ENCODE peak calls at places on chromosomes 16 and 17, in seven cellular contexts. One of them, this sample, is unnamed.
A peak's percentile ranks its signal among the peaks of the same experiment; 100 is the strongest.

GRCh38 chr17:43832976-43833829 is at the start of gene MPP3:
- DNase-seq in iPS DF 6.9: no peak
- DNase-seq in lung: peak; percentile 38
- DNase-seq in kidney: peak; percentile 83
- DNase-seq in endodermal cell: peak; percentile 85
- DNase-seq in PC-9: no peak
- DNase-seq in heart right ventricle: peak; percentile 76
- DNase-seq in this sample: peak; percentile 26

GRCh38 chr17:55110521-55110920 is 142.0 kb downstream of the STXBP4 start:
- DNase-seq in iPS DF 6.9: no peak
- DNase-seq in lung: no peak
- DNase-seq in kidney: no peak
- DNase-seq in endodermal cell: no peak
- DNase-seq in PC-9: no peak
- DNase-seq in heart right ventricle: no peak
- DNase-seq in this sample: no peak

GRCh38 chr17:68057531-68057952 is 22.0 kb downstream of the KPNA2 start:
- DNase-seq in iPS DF 6.9: no peak
- DNase-seq in lung: no peak
- DNase-seq in kidney: no peak
- DNase-seq in endodermal cell: peak; percentile 78
- DNase-seq in PC-9: no peak
- DNase-seq in heart right ventricle: no peak
- DNase-seq in this sample: peak; percentile 46

GRCh38 chr17:36993227-36993626 is 44.5 kb downstream of the AATF start:
- DNase-seq in iPS DF 6.9: no peak
- DNase-seq in lung: no peak
- DNase-seq in kidney: no peak
- DNase-seq in endodermal cell: no peak
- DNase-seq in PC-9: no peak
- DNase-seq in heart right ventricle: no peak
- DNase-seq in this sample: no peak

GRCh38 chr16:86740817-86741799 is 162.8 kb downstream of the FOXL1 start:
- DNase-seq in iPS DF 6.9: peak; percentile 13
- DNase-seq in lung: no peak
- DNase-seq in kidney: no peak
- DNase-seq in endodermal cell: peak; percentile 79
- DNase-seq in PC-9: no peak
- DNase-seq in heart right ventricle: peak; percentile 54
- DNase-seq in this sample: no peak

GRCh38 chr16:23423496-23424049 is 29.4 kb downstream of the COG7 start:
- DNase-seq in iPS DF 6.9: no peak
- DNase-seq in lung: peak; percentile 87
- DNase-seq in kidney: peak; percentile 80
- DNase-seq in endodermal cell: peak; percentile 48
- DNase-seq in PC-9: peak; percentile 88
- DNase-seq in heart right ventricle: peak; percentile 29
- DNase-seq in this sample: no peak

GRCh38 chr17:7881655-7882054 is 6.9 kb upstream of the CHD3 start:
- DNase-seq in iPS DF 6.9: no peak
- DNase-seq in lung: no peak
- DNase-seq in kidney: no peak
- DNase-seq in endodermal cell: peak; percentile 42
- DNase-seq in PC-9: no peak
- DNase-seq in heart right ventricle: no peak
- DNase-seq in this sample: no peak

GRCh38 chr17:20282526-20283308 is 184.6 kb downstream of the LGALS9B start:
- DNase-seq in iPS DF 6.9: no peak
- DNase-seq in lung: no peak
- DNase-seq in kidney: no peak
- DNase-seq in endodermal cell: no peak
- DNase-seq in PC-9: no peak
- DNase-seq in heart right ventricle: no peak
- DNase-seq in this sample: no peak

DNA sequence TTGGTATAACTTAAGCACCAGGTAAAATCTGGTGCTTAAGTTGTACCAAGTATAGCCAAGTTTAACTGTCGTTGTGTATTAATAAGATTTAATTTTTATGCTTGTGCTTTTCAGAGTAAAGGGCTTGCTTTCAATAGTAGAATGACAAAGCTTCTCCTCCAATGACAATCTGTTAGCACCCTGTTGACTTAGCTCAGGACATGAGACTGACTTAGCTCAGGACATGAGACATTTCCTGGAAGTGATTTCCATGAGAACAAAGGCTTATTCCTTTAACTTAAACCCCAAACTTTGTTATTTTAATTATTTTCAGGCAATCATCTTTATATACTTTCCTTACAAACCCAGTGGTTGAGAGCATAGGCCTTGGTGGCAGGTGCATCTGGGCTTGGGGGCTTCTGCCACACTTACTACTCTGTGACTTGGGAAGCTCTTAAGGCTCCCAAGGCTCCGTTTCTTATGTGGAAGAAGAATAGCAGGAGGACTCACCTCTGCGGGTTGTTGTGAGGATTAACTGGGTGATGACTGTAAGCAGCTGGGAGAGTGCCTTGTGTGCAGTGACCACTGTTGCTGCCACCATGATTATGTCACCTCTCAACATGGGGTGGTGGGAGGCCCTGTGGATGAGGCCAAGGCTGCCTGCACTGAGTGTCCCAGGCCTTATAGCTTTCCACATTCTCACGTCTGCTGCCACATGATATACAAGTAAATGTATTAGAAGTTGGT is 59.4 kb upstream of the CMIP start:
- DNase-seq in iPS DF 6.9: no peak
- DNase-seq in lung: no peak
- DNase-seq in kidney: no peak
- DNase-seq in endodermal cell: no peak
- DNase-seq in PC-9: no peak
- DNase-seq in heart right ventricle: no peak
- DNase-seq in this sample: no peak
- H3K27ac ChIP-seq in iPS DF 6.9: no peak overlapping the region
- H3K27ac ChIP-seq in lung: peak overlapping the region; percentile 11
- H3K27ac ChIP-seq in kidney: no peak overlapping the region
- H3K27ac ChIP-seq in endodermal cell: no peak overlapping the region
- H3K27ac ChIP-seq in PC-9: no peak overlapping the region
- H3K27ac ChIP-seq in heart right ventricle: peak overlapping the region; percentile 85
- H3K27ac ChIP-seq in this sample: no peak overlapping the region

DNA sequence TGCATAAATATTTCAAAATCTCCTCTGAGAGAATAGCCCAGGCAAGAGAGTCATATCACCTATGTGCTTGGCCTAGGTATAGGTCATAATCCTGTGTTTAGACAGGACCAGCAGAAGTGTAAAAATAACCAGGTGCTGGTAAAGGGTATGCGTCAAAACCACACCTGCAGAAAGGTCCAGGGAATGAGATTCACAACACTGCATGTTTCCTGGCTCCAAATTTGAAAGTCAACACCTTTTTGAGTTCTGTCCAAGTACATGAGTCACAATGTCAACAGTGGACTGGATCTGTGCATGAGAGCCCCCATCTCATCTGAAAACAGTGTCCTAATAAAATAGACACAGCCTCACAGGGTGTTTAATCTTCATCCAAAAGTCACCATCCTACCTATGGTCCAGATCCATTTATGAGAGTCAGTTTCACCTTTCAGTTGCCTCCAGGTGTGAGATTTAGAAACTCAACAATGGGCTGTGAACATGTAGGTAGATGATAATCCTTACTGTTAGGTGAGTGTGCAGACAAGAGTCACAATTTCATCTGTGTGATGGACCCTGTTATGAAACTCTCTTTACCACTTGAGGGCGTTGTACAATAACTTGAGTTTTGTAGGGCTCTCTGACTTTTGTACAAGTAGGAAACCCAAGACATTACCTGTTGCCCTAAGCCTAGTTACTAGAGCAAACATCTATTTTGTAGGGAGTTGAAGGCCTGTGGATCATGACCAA is 2100.7 kb downstream of the TP53TG3F start:
- DNase-seq in iPS DF 6.9: no peak
- DNase-seq in lung: no peak
- DNase-seq in kidney: no peak
- DNase-seq in endodermal cell: no peak
- DNase-seq in PC-9: peak; percentile 37
- DNase-seq in heart right ventricle: no peak
- DNase-seq in this sample: no peak
- H3K9me3 ChIP-seq in iPS DF 6.9: peaks cover 21% of the 10 kb centered on the region
- H3K9me3 ChIP-seq in lung: no peaks in the 10 kb centered on the region
- H3K9me3 ChIP-seq in kidney: no peaks in the 10 kb centered on the region
- H3K9me3 ChIP-seq in endodermal cell: peaks cover 90% of the 10 kb centered on the region
- H3K9me3 ChIP-seq in PC-9: no peaks in the 10 kb centered on the region
- H3K9me3 ChIP-seq in heart right ventricle: no peaks in the 10 kb centered on the region
- H3K9me3 ChIP-seq in this sample: no peaks in the 10 kb centered on the region

GRCh38 chr17:75941442-75941819 is 589 bp upstream of the FBF1 start:
- DNase-seq in iPS DF 6.9: no peak
- DNase-seq in lung: no peak
- DNase-seq in kidney: no peak
- DNase-seq in endodermal cell: peak; percentile 54
- DNase-seq in PC-9: no peak
- DNase-seq in heart right ventricle: no peak
- DNase-seq in this sample: no peak
- H3K27ac ChIP-seq in iPS DF 6.9: no peak overlapping the region
- H3K27ac ChIP-seq in lung: no peak overlapping the region
- H3K27ac ChIP-seq in kidney: no peak overlapping the region
- H3K27ac ChIP-seq in endodermal cell: no peak overlapping the region
- H3K27ac ChIP-seq in PC-9: no peak overlapping the region
- H3K27ac ChIP-seq in heart right ventricle: no peak overlapping the region
- H3K27ac ChIP-seq in this sample: no peak overlapping the region

GRCh38 chr16:84190731-84191388 is at the start of gene ADAD2:
- DNase-seq in iPS DF 6.9: peak; percentile 61
- DNase-seq in lung: no peak
- DNase-seq in kidney: no peak
- DNase-seq in endodermal cell: peak; percentile 85
- DNase-seq in PC-9: no peak
- DNase-seq in heart right ventricle: no peak
- DNase-seq in this sample: no peak

GRCh38 chr16:84194470-84195200 is 3.7 kb downstream of the ADAD2 start:
- DNase-seq in iPS DF 6.9: no peak
- DNase-seq in lung: no peak
- DNase-seq in kidney: no peak
- DNase-seq in endodermal cell: no peak
- DNase-seq in PC-9: no peak
- DNase-seq in heart right ventricle: no peak
- DNase-seq in this sample: no peak

GRCh38 chr16:84194018-84194417 is 3.1 kb downstream of the ADAD2 start:
- DNase-seq in iPS DF 6.9: no peak
- DNase-seq in lung: no peak
- DNase-seq in kidney: no peak
- DNase-seq in endodermal cell: no peak
- DNase-seq in PC-9: no peak
- DNase-seq in heart right ventricle: no peak
- DNase-seq in this sample: no peak

GRCh38 chr16:84193480-84193879 is 2.5 kb downstream of the ADAD2 start:
- DNase-seq in iPS DF 6.9: no peak
- DNase-seq in lung: no peak
- DNase-seq in kidney: no peak
- DNase-seq in endodermal cell: no peak
- DNase-seq in PC-9: no peak
- DNase-seq in heart right ventricle: no peak
- DNase-seq in this sample: no peak

DNA sequence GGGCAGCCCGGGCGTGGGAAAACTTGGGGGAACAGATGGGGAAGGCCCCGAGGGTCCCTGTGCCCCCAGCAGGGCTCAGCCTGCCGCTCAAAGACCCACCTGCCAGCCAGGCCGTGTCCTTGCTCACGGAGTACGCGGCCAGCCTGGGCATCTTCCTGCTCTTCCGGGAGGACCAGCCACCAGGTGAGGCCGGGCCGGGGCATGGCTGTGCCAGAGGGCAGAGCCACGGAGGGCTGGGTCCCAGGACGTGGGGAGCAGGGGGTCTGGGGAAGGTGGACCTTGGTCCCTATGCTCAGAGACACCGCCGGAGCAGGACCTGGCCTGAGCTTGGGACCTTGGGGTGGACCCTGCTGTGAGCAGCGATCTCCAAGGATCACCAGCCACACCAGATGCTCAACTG is 509 bp downstream of the ADAD2 start:
- DNase-seq in iPS DF 6.9: no peak
- DNase-seq in lung: no peak
- DNase-seq in kidney: peak; percentile 75
- DNase-seq in endodermal cell: no peak
- DNase-seq in PC-9: no peak
- DNase-seq in heart right ventricle: no peak
- DNase-seq in this sample: no peak
- H3K9me3 ChIP-seq in iPS DF 6.9: no peaks in the 10 kb centered on the region
- H3K9me3 ChIP-seq in lung: no peaks in the 10 kb centered on the region
- H3K9me3 ChIP-seq in kidney: no peaks in the 10 kb centered on the region
- H3K9me3 ChIP-seq in endodermal cell: no peaks in the 10 kb centered on the region
- H3K9me3 ChIP-seq in PC-9: no peaks in the 10 kb centered on the region
- H3K9me3 ChIP-seq in heart right ventricle: no peaks in the 10 kb centered on the region
- H3K9me3 ChIP-seq in this sample: no peaks in the 10 kb centered on the region

DNA sequence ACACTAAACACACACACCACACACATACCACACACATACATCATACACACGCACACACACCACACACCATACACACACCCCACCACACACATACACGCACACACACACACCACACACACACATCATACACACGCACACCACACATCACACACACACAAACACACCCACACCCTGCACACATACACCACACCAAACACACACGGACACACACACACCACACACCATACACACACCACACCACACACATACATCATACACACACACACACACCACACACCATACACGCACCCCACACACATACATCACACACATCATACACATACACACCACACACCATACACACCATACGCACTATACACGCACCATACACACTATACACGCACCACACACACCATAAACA is 3.7 kb upstream of the SOX8 start:
- DNase-seq in iPS DF 6.9: no peak
- DNase-seq in lung: no peak
- DNase-seq in kidney: no peak
- DNase-seq in endodermal cell: no peak
- DNase-seq in PC-9: no peak
- DNase-seq in heart right ventricle: no peak
- DNase-seq in this sample: no peak
- H3K27ac ChIP-seq in iPS DF 6.9: no peak overlapping the region
- H3K27ac ChIP-seq in lung: no peak overlapping the region
- H3K27ac ChIP-seq in kidney: no peak overlapping the region
- H3K27ac ChIP-seq in endodermal cell: no peak overlapping the region
- H3K27ac ChIP-seq in PC-9: no peak overlapping the region
- H3K27ac ChIP-seq in heart right ventricle: no peak overlapping the region
- H3K27ac ChIP-seq in this sample: no peak overlapping the region

DNA sequence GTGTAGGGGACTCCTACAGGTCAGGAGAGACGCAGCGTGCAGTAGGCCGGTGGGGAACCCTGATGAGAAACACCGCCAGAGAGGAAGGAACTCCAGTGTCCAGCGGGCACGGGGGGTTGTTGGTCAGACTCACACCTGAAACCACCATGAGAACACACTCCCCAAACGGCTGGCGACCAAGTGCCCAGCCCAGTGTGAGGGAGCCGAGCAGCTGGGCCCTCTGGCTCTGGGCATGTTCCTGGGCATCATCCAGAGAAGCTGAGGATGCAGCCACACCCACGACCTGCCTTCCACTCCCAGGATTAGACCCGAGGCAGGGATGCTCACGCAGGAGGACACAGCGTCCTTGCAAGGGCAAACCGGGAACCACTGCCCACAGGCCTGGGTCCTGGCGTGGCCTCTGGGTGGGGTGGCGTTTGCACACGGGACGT is 108.3 kb upstream of the ZNF750 start:
- DNase-seq in iPS DF 6.9: no peak
- DNase-seq in lung: no peak
- DNase-seq in kidney: peak; percentile 73
- DNase-seq in endodermal cell: no peak
- DNase-seq in PC-9: no peak
- DNase-seq in heart right ventricle: no peak
- DNase-seq in this sample: no peak
- H3K9me3 ChIP-seq in iPS DF 6.9: peaks cover 23% of the 10 kb centered on the region
- H3K9me3 ChIP-seq in lung: peaks cover 6% of the 10 kb centered on the region
- H3K9me3 ChIP-seq in kidney: peaks cover 9% of the 10 kb centered on the region
- H3K9me3 ChIP-seq in endodermal cell: peaks cover 98% of the 10 kb centered on the region
- H3K9me3 ChIP-seq in PC-9: peaks cover 6% of the 10 kb centered on the region
- H3K9me3 ChIP-seq in heart right ventricle: peaks cover 26% of the 10 kb centered on the region
- H3K9me3 ChIP-seq in this sample: peaks cover 31% of the 10 kb centered on the region

This sample was measured in CD4-positive, alpha-beta T cell.